ENCODE peak calls at places on chromosomes 7 and 10, in four cellular contexts. O is IMR-90, K is HepG2, R is K562. G is an unnamed sample.

GRCh38 chr10:86668297-86669165 is at the start of gene LDB3:
- DNase-seq in O (peak), K (no peak), R (no peak), G (no peak)

GRCh38 chr10:9056521-9056920 is 1002.0 kb downstream of the GATA3 start:
- DNase-seq in O (no peak), K (no peak), R (no peak), G (no peak)

GRCh38 chr10:51397695-51398094 is 301.7 kb downstream of the CSTF2T start:
- DNase-seq in O (peak), K (no peak), R (no peak), G (no peak)

GRCh38 chr7:141356096-141356495 is 195.1 kb upstream of the AGK start:
- DNase-seq in O (no peak), K (no peak), R (no peak), G (no peak)

GRCh38 chr7:6306471-6306870 is 34.0 kb upstream of the CYTH3 start:
- DNase-seq in O (peak), K (peak), R (no peak), G (peak)

GRCh38 chr10:108393111-108393510 is 1228.6 kb upstream of the SORCS1 start:
- DNase-seq in O (peak), K (no peak), R (no peak), G (no peak)

GRCh38 chr10:124065382-124066155 is 27.8 kb downstream of the CHST15 start:
- DNase-seq in O (no peak), K (no peak), R (no peak), G (no peak)

GRCh38 chr7:107232568-107233090 is 63.8 kb downstream of the HBP1 start:
- DNase-seq in O (peak), K (no peak), R (no peak), G (no peak)

GRCh38 chr10:78276139-78276538 is 242.5 kb downstream of the RPS24 start:
- DNase-seq in O (no peak), K (no peak), R (no peak), G (no peak)

DNA sequence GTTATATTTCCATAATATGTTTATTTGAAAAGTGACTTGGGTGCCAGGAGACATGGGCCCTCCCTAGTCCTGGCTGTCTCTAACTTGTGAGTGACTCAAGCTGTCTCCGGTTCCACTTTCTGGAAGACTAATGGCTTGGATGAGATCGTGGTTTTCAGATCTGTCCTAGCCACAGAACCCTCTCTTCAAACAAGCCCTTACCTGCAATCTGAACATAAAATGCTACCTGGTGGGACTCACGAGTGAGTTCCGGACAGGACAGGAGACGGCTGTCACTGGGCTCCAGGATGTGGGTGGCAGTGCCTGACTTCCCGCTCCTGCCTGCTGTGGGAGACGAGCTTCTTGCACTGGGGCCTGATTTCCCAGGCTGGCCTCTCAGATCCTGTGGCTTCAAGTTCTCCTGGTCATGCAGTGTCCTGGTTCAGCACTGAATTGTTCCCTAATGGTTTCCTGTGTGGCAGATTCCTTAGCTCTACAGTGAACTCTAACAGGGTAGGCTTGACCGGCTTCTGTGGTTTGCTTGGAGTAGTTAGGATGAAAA is 26.0 kb upstream of the PFKFB3 start:
- DNase-seq in O (peak), K (no peak), R (no peak), G (no peak)
- TF ChIP-seq POLR2A in O (no peak), K (no peak), R (no peak), G (no peak)

DNA sequence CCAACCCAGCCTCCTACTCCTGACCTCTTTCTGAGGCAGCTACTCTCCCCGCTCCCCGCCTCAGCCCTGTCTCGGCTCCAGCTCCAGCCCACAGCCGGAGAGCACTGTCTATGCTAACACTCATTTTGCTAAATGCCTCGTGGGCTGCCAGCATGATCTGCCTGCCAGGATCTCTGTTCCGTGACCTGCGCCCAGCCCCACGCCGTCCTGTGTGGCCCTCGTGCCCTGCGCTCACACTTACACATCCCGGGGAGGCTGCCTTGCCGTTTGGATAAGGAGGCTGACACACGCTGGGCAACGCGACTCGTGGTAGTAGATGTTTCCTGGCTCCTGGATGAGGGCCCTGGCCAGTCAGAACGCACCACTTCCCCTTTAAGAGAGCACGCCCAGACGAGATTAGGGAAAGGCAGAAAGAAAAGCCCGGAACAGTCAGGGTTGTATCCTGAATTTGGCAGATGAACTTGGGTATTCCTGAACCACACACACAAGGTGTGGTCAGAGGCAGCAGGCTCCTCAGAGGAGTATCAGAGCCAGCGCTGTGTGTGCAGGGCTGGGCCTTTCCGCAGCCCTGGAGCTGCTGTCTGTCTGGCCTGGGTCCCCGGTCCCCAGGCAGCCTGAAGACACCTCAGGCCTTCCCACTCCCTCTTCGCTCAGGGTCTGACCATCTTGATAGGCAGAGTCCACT is 97.7 kb upstream of the EFCAB10 start:
- DNase-seq in O (peak), K (no peak), R (peak), G (no peak)
- TF ChIP-seq MAZ in O (no peak), K (no peak), R (no peak), G (no peak)

GRCh38 chr10:93815304-93816091 is 57.8 kb downstream of the LGI1 start:
- DNase-seq in O (no peak), K (no peak), R (peak), G (no peak)
- TF ChIP-seq POLR2A in O (no peak), K (no peak), R (no peak), G (no peak)

DNA sequence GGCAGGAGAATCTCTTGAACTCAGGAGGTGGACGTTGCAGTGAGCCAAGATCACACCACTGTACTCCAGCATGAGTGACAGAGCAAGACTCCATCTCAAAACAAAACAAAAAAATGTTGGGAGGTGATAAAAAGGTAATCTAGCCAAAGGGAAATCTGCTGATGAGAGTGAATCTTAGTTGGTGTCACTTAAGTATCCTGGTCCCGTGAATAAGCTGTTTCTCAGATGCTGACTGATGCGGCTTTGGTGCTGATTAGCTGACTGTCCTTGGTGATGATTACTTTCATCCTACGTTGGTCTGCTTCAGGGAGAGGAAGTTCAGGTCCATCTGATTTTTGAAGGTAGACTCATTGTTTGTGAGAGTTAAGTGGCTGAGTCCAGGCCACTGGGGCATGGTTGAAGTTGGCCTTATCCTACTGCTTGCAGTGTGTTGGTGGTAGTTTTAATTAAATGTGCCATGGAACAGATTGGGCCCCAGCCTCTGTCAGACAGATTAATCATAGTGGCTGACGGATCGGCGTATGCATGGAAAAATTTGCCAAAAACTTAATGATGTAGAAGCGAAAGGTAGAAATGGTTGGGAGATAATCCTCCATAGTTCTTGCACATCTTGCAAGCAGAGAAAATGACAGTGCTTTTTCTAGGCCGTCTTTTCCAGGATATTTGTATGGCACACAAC is 17.4 kb upstream of the TMEM236 start:
- DNase-seq in O (no peak), K (no peak), R (no peak), G (no peak)
- TF ChIP-seq MAZ in O (no peak), K (no peak), R (no peak), G (no peak)